ENCODE peak calls at places on chromosomes 13 and 19, in five cellular contexts. S, T, N, Q and I are unnamed samples.

GRCh38 chr13:23654111-23655110 is 84.2 kb downstream of the TNFRSF19 start:
- DNase-seq in S (no peak), T (no peak), Q (no peak), N (peak), I (peak)

GRCh38 chr13:46906440-46906839 is 9.6 kb upstream of the HTR2A start:
- DNase-seq in Q (no peak), T (no peak), S (no peak), N (no peak), I (no peak)

GRCh38 chr13:101988140-101988539 is 413.7 kb downstream of the FGF14 start:
- DNase-seq in N (no peak), T (no peak), S (no peak), Q (no peak), I (no peak)

GRCh38 chr19:49999371-50000010 is 25.7 kb downstream of the VRK3 start:
- DNase-seq in T (peak), S (peak), Q (no peak), N (peak), I (peak)

GRCh38 chr19:50777830-50778303 is 7.6 kb downstream of the GPR32 start:
- DNase-seq in T (no peak), Q (no peak), S (no peak), N (peak), I (no peak)

GRCh38 chr19:4015705-4016402 is 8.3 kb downstream of the PIAS4 start:
- DNase-seq in S (no peak), Q (peak), T (no peak), N (no peak), I (no peak)

GRCh38 chr19:47107953-47108746 is 5.4 kb downstream of the ZC3H4 start:
- DNase-seq in T (no peak), Q (no peak), S (no peak), N (no peak), I (no peak)

GRCh38 chr13:113762075-113762474 is 3.0 kb downstream of the TMEM255B start:
- DNase-seq in N (no peak), S (no peak), Q (no peak), T (no peak), I (no peak)

GRCh38 chr13:111114362-111115050 is 604 bp upstream of the ARHGEF7 start:
- DNase-seq in Q (peak), T (no peak), S (peak), N (peak), I (peak)

GRCh38 chr19:12890787-12891552 is at the start of gene GCDH:
- DNase-seq in T (peak), Q (peak), S (peak), N (peak), I (peak)

GRCh38 chr13:60627071-60627686 is 230.2 kb downstream of the TDRD3 start:
- DNase-seq in S (peak), Q (peak), N (peak), T (no peak), I (peak)

GRCh38 chr13:91278888-91279287 is 68.6 kb upstream of the MIR17HG start:
- DNase-seq in S (no peak), N (no peak), T (no peak), Q (no peak), I (no peak)

GRCh38 chr19:18763674-18764590 is 27.2 kb downstream of the COMP start:
- DNase-seq in Q (no peak), T (peak), S (peak), N (no peak), I (peak)

GRCh38 chr13:40377783-40378182 is 288.7 kb downstream of the FOXO1 start:
- DNase-seq in T (no peak), Q (no peak), N (peak), S (no peak), I (peak)

GRCh38 chr13:99311748-99312492 is 4.7 kb upstream of the GPR183 start:
- DNase-seq in N (no peak), T (no peak), Q (no peak), S (no peak), I (no peak)

GRCh38 chr19:43450545-43450997 is 14.8 kb downstream of the LYPD3 start:
- DNase-seq in S (no peak), Q (no peak), N (peak), T (no peak), I (peak)

GRCh38 chr13:105403065-105403464 is 1132.4 kb downstream of the EFNB2 start:
- DNase-seq in S (no peak), N (no peak), T (no peak), Q (no peak), I (no peak)

GRCh38 chr13:72341904-72342303 is 385.5 kb downstream of the MZT1 start:
- DNase-seq in N (no peak), S (no peak), Q (no peak), T (no peak), I (no peak)

GRCh38 chr19:5448374-5448773 is 6.8 kb upstream of the ZNRF4 start:
- DNase-seq in Q (no peak), T (no peak), S (peak), N (no peak), I (no peak)

GRCh38 chr13:59319276-59319675 is 844.5 kb downstream of the DIAPH3 start:
- DNase-seq in S (no peak), T (no peak), Q (no peak), N (peak), I (peak)

GRCh38 chr13:30738526-30738925 is 3.2 kb downstream of the ALOX5AP start:
- DNase-seq in N (no peak), T (no peak), S (no peak), Q (no peak), I (no peak)

GRCh38 chr13:50306096-50306495 is 290.9 kb downstream of the KCNRG start:
- DNase-seq in S (no peak), T (no peak), N (no peak), Q (no peak), I (no peak)

GRCh38 chr13:110662105-110662504 is 43.8 kb downstream of the CARS2 start:
- DNase-seq in T (no peak), S (no peak), N (no peak), Q (no peak), I (no peak)

GRCh38 chr13:112245179-112245724 is 130.9 kb upstream of the SPACA7 start:
- DNase-seq in N (no peak), S (no peak), Q (no peak), T (no peak), I (no peak)

GRCh38 chr19:18618236-18618635 is 5.6 kb downstream of the TMEM59L start:
- DNase-seq in T (no peak), N (no peak), S (no peak), Q (no peak), I (no peak)

GRCh38 chr13:26449063-26449848 is 108.2 kb upstream of the WASF3 start:
- DNase-seq in S (no peak), N (no peak), Q (no peak), T (no peak), I (no peak)

GRCh38 chr19:13428352-13428751 is 77.9 kb downstream of the CACNA1A start:
- DNase-seq in T (peak), S (no peak), Q (no peak), N (peak), I (peak)